ENCODE peak calls at places on chromosomes 6 and 20, in eight cellular contexts. Q is brain microvascular endothelial cell, T is BE2C, O is fibroblast of lung, B is mucosa of descending colon, Y is heart left ventricle, S is endodermal cell, G is left ventricle myocardium inferior. L is an unnamed sample. For H3K36me3, the result is how much of the 10 kb centered on the place peaks cover.

GRCh38 chr6:52984247-52984646 is 10.8 kb downstream of the GSTA4 start:
- DNase-seq in Q (no peak), T (no peak), O (peak), B (peak), Y (no peak), S (no peak), G (no peak), L (no peak)

GRCh38 chr6:30782425-30783014 is 38.2 kb upstream of the IER3 start:
- DNase-seq in Q (no peak), T (no peak), O (peak), B (no peak), Y (no peak), S (no peak), G (no peak), L (no peak)

GRCh38 chr6:141309295-141309694 is 823.4 kb upstream of the GJE1 start:
- DNase-seq in Q (no peak), T (no peak), O (no peak), B (no peak), Y (no peak), S (no peak), G (no peak), L (no peak)

GRCh38 chr20:37238426-37238825 is 23.2 kb downstream of the GHRH start:
- DNase-seq in Q (no peak), T (no peak), O (peak), B (no peak), Y (no peak), S (no peak), G (no peak), L (no peak)

GRCh38 chr6:46473866-46474265 is 17.4 kb downstream of the RCAN2 start:
- DNase-seq in Q (peak), T (no peak), O (peak), B (no peak), Y (no peak), S (no peak), G (no peak), L (no peak)

GRCh38 chr6:3176562-3177355 is 19.4 kb upstream of the TUBB2A start:
- DNase-seq in Q (peak), T (peak), O (peak), B (no peak), Y (no peak), S (peak), G (no peak), L (no peak)

GRCh38 chr6:10582774-10583508 is 61.8 kb downstream of the GCNT2 start:
- DNase-seq in Q (no peak), T (no peak), O (no peak), B (no peak), Y (peak), S (peak), G (no peak), L (peak)

GRCh38 chr6:150579611-150580010 is 20.1 kb upstream of the PLEKHG1 start:
- DNase-seq in Q (no peak), T (no peak), O (no peak), B (no peak), Y (peak), S (no peak), G (peak), L (no peak)

GRCh38 chr6:169793408-169793807 is 42.0 kb downstream of the ERMARD start:
- DNase-seq in Q (no peak), T (no peak), O (no peak), B (no peak), Y (no peak), S (peak), G (no peak), L (no peak)

GRCh38 chr6:33592595-33593413 is 12.7 kb upstream of the BAK1 start:
- DNase-seq in Q (no peak), T (no peak), O (peak), B (peak), Y (no peak), S (peak), G (no peak), L (no peak)

GRCh38 chr6:160293844-160294243 is 35.2 kb upstream of the SLC22A2 start:
- DNase-seq in Q (no peak), T (no peak), O (no peak), B (peak), Y (no peak), S (no peak), G (no peak), L (no peak)

GRCh38 chr20:48339147-48339985 is 488.4 kb downstream of the PREX1 start:
- DNase-seq in Q (peak), T (no peak), O (peak), B (peak), Y (no peak), S (no peak), G (no peak), L (no peak)

GRCh38 chr20:25023316-25023715 is 30.8 kb upstream of the APMAP start:
- DNase-seq in Q (no peak), T (no peak), O (no peak), B (no peak), Y (peak), S (peak), G (no peak), L (no peak)

GRCh38 chr20:49424536-49424935 is 57.9 kb downstream of the KCNB1 start:
- DNase-seq in Q (no peak), T (peak), O (peak), B (no peak), Y (peak), S (no peak), G (no peak), L (no peak)

GRCh38 chr6:108598316-108598863 is 37.7 kb downstream of the FOXO3 start:
- DNase-seq in Q (no peak), T (no peak), O (peak), B (no peak), Y (no peak), S (no peak), G (no peak), L (peak)

GRCh38 chr6:13454286-13455221 is 32.8 kb downstream of the GFOD1 start:
- DNase-seq in Q (peak), T (no peak), O (peak), B (peak), Y (peak), S (peak), G (peak), L (peak)

GRCh38 chr6:166046232-166046631 is 121.4 kb downstream of the TBXT start:
- DNase-seq in Q (peak), T (no peak), O (peak), B (no peak), Y (no peak), S (no peak), G (no peak), L (no peak)

GRCh38 chr20:56359212-56360132 is 698 bp downstream of the FAM210B start:
- DNase-seq in Q (peak), T (peak), O (peak), B (peak), Y (peak), S (peak), G (peak), L (peak)

GRCh38 chr6:110618591-110619267 is 142.3 kb upstream of the SLC22A16 start:
- DNase-seq in Q (no peak), T (no peak), O (no peak), B (peak), Y (no peak), S (peak), G (no peak), L (no peak)

GRCh38 chr20:22905667-22906066 is 129.4 kb upstream of the SSTR4 start:
- DNase-seq in Q (no peak), T (no peak), O (peak), B (peak), Y (peak), S (no peak), G (peak), L (no peak)

GRCh38 chr6:12034349-12034748 is 22.2 kb downstream of the HIVEP1 start:
- DNase-seq in Q (no peak), T (no peak), O (no peak), B (no peak), Y (no peak), S (no peak), G (no peak), L (no peak)

GRCh38 chr6:148776321-148776966 is 29.6 kb downstream of the UST start:
- DNase-seq in Q (peak), T (no peak), O (peak), B (no peak), Y (no peak), S (no peak), G (no peak), L (no peak)

GRCh38 chr6:147567141-147567805 is 58.8 kb downstream of the SAMD5 start:
- DNase-seq in Q (no peak), T (no peak), O (no peak), B (no peak), Y (no peak), S (no peak), G (no peak), L (peak)

GRCh38 chr6:52221302-52221701 is 23.0 kb downstream of the IL17F start:
- DNase-seq in Q (no peak), T (no peak), O (peak), B (no peak), Y (no peak), S (no peak), G (no peak), L (no peak)

GRCh38 chr6:167667204-167668018 is 159.3 kb upstream of the AFDN start:
- DNase-seq in Q (no peak), T (no peak), O (no peak), B (no peak), Y (no peak), S (no peak), G (no peak), L (no peak)

GRCh38 chr6:157597461-157598312 is 216.7 kb downstream of the ZDHHC14 start:
- DNase-seq in Q (peak), T (peak), O (no peak), B (peak), Y (peak), S (peak), G (peak), L (peak)

GRCh38 chr6:21900730-21901129 is 307.2 kb downstream of the SOX4 start:
- DNase-seq in Q (peak), T (no peak), O (peak), B (no peak), Y (no peak), S (no peak), G (no peak), L (no peak)

GRCh38 chr6:157251565-157252247 is 71.6 kb downstream of the TMEM242 start:
- DNase-seq in Q (no peak), T (peak), O (no peak), B (no peak), Y (no peak), S (no peak), G (no peak), L (no peak)

GRCh38 chr20:38610521-38610920 is 8.9 kb downstream of the ARHGAP40 start:
- DNase-seq in Q (peak), T (no peak), O (peak), B (no peak), Y (no peak), S (no peak), G (no peak), L (no peak)

GRCh38 chr20:3352203-3352602 is 55.3 kb downstream of the DNAAF9 start:
- DNase-seq in Q (no peak), T (no peak), O (no peak), B (no peak), Y (no peak), S (no peak), G (no peak), L (no peak)

GRCh38 chr6:124009372-124009765 is 205.7 kb downstream of the NKAIN2 start:
- DNase-seq in Q (no peak), T (no peak), O (no peak), B (no peak), Y (no peak), S (no peak), G (no peak), L (no peak)

GRCh38 chr6:150363733-150364132 is 5.1 kb upstream of the IYD start:
- DNase-seq in Q (no peak), T (no peak), O (no peak), B (no peak), Y (no peak), S (no peak), G (no peak), L (no peak)

GRCh38 chr6:142699391-142699790 is 245.6 kb downstream of the HIVEP2 start:
- DNase-seq in Q (no peak), T (no peak), O (no peak), B (no peak), Y (no peak), S (no peak), G (no peak), L (no peak)

GRCh38 chr6:24923885-24924401 is 11.8 kb downstream of the RIPOR2 start:
- DNase-seq in Q (no peak), T (no peak), O (no peak), B (no peak), Y (no peak), S (peak), G (no peak), L (no peak)

GRCh38 chr20:40390654-40391053 is 298.4 kb downstream of the MAFB start:
- DNase-seq in Q (no peak), T (no peak), O (no peak), B (no peak), Y (no peak), S (no peak), G (no peak), L (no peak)

DNA sequence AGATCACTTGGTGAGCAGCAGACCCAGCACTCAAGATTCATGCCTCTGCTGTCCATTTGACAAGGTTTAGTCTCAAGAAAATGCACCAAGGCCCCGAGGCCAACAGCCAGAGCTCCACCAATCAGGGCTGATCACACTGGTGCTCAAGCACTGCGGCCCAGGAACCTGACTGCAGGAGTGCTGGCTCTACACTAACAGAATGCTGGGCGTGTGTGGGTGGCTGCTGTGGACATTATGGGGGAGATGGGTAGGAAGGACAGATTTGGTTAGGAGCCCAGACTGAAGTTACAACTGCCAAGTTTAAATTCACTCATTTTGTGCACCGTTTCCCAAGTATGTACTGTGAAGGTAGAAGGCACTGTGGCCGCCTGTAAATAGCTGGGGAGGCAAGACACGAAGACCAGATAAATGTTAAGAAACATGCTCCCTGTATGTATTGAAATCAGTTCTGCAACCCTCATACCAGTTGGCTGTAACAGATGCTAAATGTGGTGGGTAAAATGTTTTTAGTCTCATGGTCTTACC is 28.1 kb downstream of the SNX5 start:
- DNase-seq in Q (no peak), T (no peak), O (no peak), B (no peak), Y (no peak), S (peak), G (no peak), L (no peak)
- H3K36me3 ChIP-seq in Q (half or more), T (half or more), O (under half), B (under half), Y (half or more), S (under half), G (half or more), L (under half)

DNA sequence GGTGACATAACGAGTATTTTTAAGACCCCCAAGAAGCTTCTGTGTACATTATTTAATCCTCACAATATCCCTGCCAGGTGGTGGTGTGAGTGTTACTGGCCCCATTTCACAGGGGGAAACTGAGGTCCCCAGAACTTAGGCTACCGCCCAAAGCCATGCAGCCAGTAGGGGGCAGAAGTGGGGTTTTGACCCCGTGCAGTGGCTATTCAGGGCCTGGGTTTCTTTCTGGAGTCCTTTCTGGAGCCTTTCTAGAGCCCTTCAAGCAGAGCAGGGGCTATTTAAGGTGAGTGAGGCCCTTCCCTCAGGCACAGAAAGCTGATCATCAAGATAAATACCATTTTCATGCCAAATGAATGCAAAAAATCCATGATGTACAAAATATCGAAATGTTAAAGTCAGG is 59.0 kb downstream of the CTCFL start:
- DNase-seq in Q (no peak), T (no peak), O (no peak), B (no peak), Y (no peak), S (no peak), G (no peak), L (no peak)
- TF ChIP-seq CTCF in Q (peak), T (peak), O (no peak), B (no peak), Y (no peak), S (peak), G (no peak), L (peak)

GRCh38 chr6:136274062-136274461 is 15.6 kb downstream of the BCLAF1 start:
- DNase-seq in Q (no peak), T (no peak), O (no peak), B (no peak), Y (no peak), S (no peak), G (no peak), L (no peak)
- H3K36me3 ChIP-seq in Q (half or more), T (half or more), O (under half), B (under half), Y (half or more), S (half or more), G (half or more), L (half or more)

GRCh38 chr6:129432738-129433137 is 277.2 kb downstream of the ARHGAP18 start:
- DNase-seq in Q (no peak), T (no peak), O (no peak), B (no peak), Y (no peak), S (no peak), G (no peak), L (no peak)
- TF ChIP-seq CTCF in Q (peak), T (peak), O (peak), B (no peak), Y (no peak), S (peak), G (no peak), L (peak)

DNA sequence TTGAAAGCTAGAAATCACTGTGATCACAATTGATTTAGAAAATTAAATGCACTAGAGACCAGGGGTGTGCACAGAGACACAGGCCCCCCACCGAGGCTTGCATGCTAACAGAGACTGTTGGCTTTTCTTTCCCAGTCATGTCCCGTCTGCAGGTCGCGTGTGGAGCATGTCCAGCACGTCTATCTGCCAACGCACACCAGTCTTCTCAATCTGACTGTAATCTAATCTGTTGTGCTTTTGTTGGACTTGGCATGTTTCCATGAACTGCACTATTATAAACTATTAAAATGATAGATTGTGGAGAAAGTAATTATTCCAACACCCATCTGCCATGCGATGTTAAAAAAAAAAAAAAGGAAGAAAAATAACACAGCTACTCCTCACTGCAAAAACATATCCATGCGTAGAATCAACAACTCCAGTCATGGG is 17.7 kb downstream of the MYLIP start:
- DNase-seq in Q (peak), T (no peak), O (peak), B (no peak), Y (no peak), S (no peak), G (no peak), L (no peak)
- H3K36me3 ChIP-seq in Q (under half), T (half or more), O (under half), B (under half), Y (half or more), S (half or more), G (half or more), L (half or more)

GRCh38 chr20:44750081-44750805 is 4.6 kb downstream of the KCNK15 start:
- DNase-seq in Q (no peak), T (no peak), O (no peak), B (no peak), Y (no peak), S (peak), G (no peak), L (no peak)
- TF ChIP-seq CTCF in Q (no peak), T (no peak), O (no peak), B (no peak), Y (no peak), S (peak), G (peak), L (peak)

DNA sequence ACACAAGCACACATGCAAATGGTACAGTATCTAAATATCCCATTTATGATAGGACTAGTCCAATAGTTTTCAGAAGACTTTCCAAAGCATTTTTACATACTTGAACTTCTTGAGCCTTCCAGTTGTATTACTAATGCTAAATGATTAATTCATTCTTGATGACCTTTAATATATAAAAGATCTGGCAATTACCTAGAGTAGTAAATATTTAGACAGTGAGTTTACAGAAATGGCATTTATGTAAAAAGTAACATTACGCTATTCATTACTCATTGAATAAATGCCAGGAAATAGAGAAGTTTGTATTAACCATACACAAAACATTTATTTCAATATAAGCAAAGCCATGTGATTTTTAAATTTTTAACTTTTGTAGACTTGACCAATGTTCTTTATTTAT is 158.8 kb downstream of the DST start:
- DNase-seq in Q (no peak), T (no peak), O (peak), B (no peak), Y (no peak), S (no peak), G (no peak), L (no peak)
- H3K36me3 ChIP-seq in Q (under half), T (under half), O (under half), B (under half), Y (half or more), S (half or more), G (half or more), L (half or more)

GRCh38 chr6:163994566-163994965 is 580.0 kb downstream of the QKI start:
- DNase-seq in Q (no peak), T (no peak), O (peak), B (no peak), Y (no peak), S (no peak), G (no peak), L (peak)
- TF ChIP-seq CTCF in Q (no peak), T (no peak), O (no peak), B (no peak), Y (no peak), S (no peak), G (no peak), L (no peak)

L was measured in WERI-Rb-1.